ENCODE peak calls at places on chromosomes 3 and 15, in eight cellular contexts. I is GM12891; Z is foreskin melanocyte; W is IMR-90; K is epithelial cell of esophagus; R is activated CD8-positive, alpha-beta T cell treated with anti-CD3 and anti-CD28 coated beads for 36 hours; U is SHP77; M is OCI-LY7. L is an unnamed sample.
A peak's percentile ranks its signal among the peaks of the same experiment; 100 is the strongest.

GRCh38 chr3:100427694-100428093 is 26.4 kb downstream of the LNP1 start:
- DNase-seq in M (no peak), R (no peak), Z (no peak), K (no peak), I (no peak), U (no peak), W (peak; percentile 44), L (no peak)

GRCh38 chr15:88057836-88058235 is 198.7 kb downstream of the NTRK3 start:
- DNase-seq in Z (no peak), W (no peak), R (no peak), M (no peak), U (no peak), I (no peak), K (no peak), L (peak; percentile 30)

GRCh38 chr3:70386043-70386442 is 73.6 kb upstream of the MDFIC2 start:
- DNase-seq in R (no peak), M (no peak), W (no peak), U (no peak), K (no peak), Z (no peak), I (no peak), L (no peak)

GRCh38 chr15:89809093-89809786 is 5.4 kb downstream of the ANPEP start:
- DNase-seq in M (no peak), U (no peak), I (no peak), R (no peak), W (peak; percentile 58), K (no peak), Z (no peak), L (no peak)

GRCh38 chr15:92655178-92655995 is at the start of gene FAM174B:
- DNase-seq in I (peak; percentile 66), U (peak; percentile 36), Z (no peak), R (peak; percentile 44), K (peak; percentile 32), W (no peak), M (no peak), L (no peak)

GRCh38 chr3:167941234-167941995 is 154.3 kb downstream of the GOLIM4 start:
- DNase-seq in I (no peak), Z (peak; percentile 95), W (peak; percentile 88), M (no peak), U (no peak), K (peak; percentile 44), R (no peak), L (peak; percentile 78)

GRCh38 chr15:81268881-81269601 is 54.9 kb downstream of the STARD5 start:
- DNase-seq in U (no peak), I (no peak), W (no peak), K (no peak), Z (no peak), R (peak; percentile 57), M (no peak), L (no peak)

GRCh38 chr3:125150525-125151436 is 61.8 kb downstream of the SLC12A8 start:
- DNase-seq in U (peak; percentile 26), R (peak; percentile 81), Z (peak; percentile 26), M (peak; percentile 68), I (no peak), K (peak; percentile 71), W (peak; percentile 27), L (peak; percentile 62)

GRCh38 chr3:44862221-44862637 is 517 bp downstream of the TMEM42 start:
- DNase-seq in M (peak; percentile 22), I (no peak), U (peak; percentile 8), K (peak; percentile 33), Z (peak; percentile 11), R (peak; percentile 21), W (peak; percentile 19), L (no peak)

GRCh38 chr15:100997442-100997841 is 78.3 kb downstream of the LRRK1 start:
- DNase-seq in R (no peak), W (peak; percentile 47), M (no peak), K (no peak), Z (no peak), U (no peak), I (no peak), L (no peak)

GRCh38 chr15:75043509-75044257 is 20.3 kb downstream of the PPCDC start:
- DNase-seq in I (no peak), K (peak; percentile 70), Z (peak; percentile 100), U (no peak), R (no peak), W (peak; percentile 100), M (peak; percentile 43), L (peak; percentile 97)

GRCh38 chr15:83365370-83365938 is 81.0 kb upstream of the BNC1 start:
- DNase-seq in M (no peak), I (no peak), Z (peak; percentile 11), U (no peak), K (peak; percentile 88), R (peak; percentile 33), W (peak; percentile 20), L (peak; percentile 66)

GRCh38 chr3:99954914-99955644 is 137.4 kb downstream of the CMSS1 start:
- DNase-seq in I (no peak), M (no peak), U (no peak), R (no peak), Z (no peak), W (no peak), K (no peak), L (no peak)

GRCh38 chr3:183242431-183242830 is 10.6 kb upstream of the B3GNT5 start:
- DNase-seq in Z (no peak), I (no peak), R (no peak), K (no peak), M (no peak), U (no peak), W (no peak), L (no peak)

GRCh38 chr3:129014793-129015345 is 13.8 kb downstream of the EFCC1 start:
- DNase-seq in M (no peak), I (no peak), W (no peak), K (no peak), R (no peak), U (no peak), Z (no peak), L (no peak)

GRCh38 chr3:177673105-177673804 is 476.0 kb upstream of the TBL1XR1 start:
- DNase-seq in R (no peak), Z (peak; percentile 14), K (peak; percentile 63), I (no peak), U (no peak), W (peak; percentile 97), M (no peak), L (peak; percentile 48)

GRCh38 chr3:13269711-13270378 is 150.3 kb downstream of the NUP210 start:
- DNase-seq in W (no peak), Z (no peak), M (no peak), U (no peak), I (no peak), K (no peak), R (no peak), L (no peak)

GRCh38 chr15:68574629-68575028 is 4.2 kb upstream of the CORO2B start:
- DNase-seq in R (no peak), I (no peak), Z (no peak), W (no peak), U (no peak), K (no peak), M (no peak), L (no peak)

GRCh38 chr15:55897560-55898336 is 95.7 kb downstream of the NEDD4 start:
- DNase-seq in M (peak; percentile 14), K (peak; percentile 86), R (peak; percentile 6), W (peak; percentile 61), I (no peak), U (peak; percentile 62), Z (peak; percentile 67), L (peak; percentile 81)

GRCh38 chr3:3288288-3288687 is 108.8 kb upstream of the CRBN start:
- DNase-seq in M (no peak), W (no peak), Z (no peak), U (no peak), R (no peak), K (no peak), I (no peak), L (no peak)

GRCh38 chr3:133377396-133377795 is 22.5 kb upstream of the BFSP2 start:
- DNase-seq in K (peak; percentile 64), W (peak; percentile 69), M (peak; percentile 48), I (no peak), U (peak; percentile 9), Z (peak; percentile 52), R (peak; percentile 7), L (peak; percentile 66)

GRCh38 chr3:105997800-105998526 is 129.2 kb upstream of the CBLB start:
- DNase-seq in U (no peak), W (peak; percentile 95), I (no peak), M (no peak), Z (peak; percentile 96), K (peak; percentile 96), R (no peak), L (peak; percentile 93)

GRCh38 chr15:85583404-85584390 is 203.3 kb downstream of the AKAP13 start:
- DNase-seq in U (no peak), I (no peak), W (peak; percentile 68), Z (no peak), R (peak; percentile 67), K (peak; percentile 88), M (peak; percentile 77), L (peak; percentile 86)

GRCh38 chr3:63851287-63851686 is 12.3 kb downstream of the THOC7 start:
- DNase-seq in Z (no peak), M (no peak), R (no peak), W (no peak), I (no peak), K (no peak), U (no peak), L (no peak)

GRCh38 chr3:119227064-119227850 is 13.4 kb downstream of the B4GALT4 start:
- DNase-seq in R (no peak), W (no peak), U (no peak), K (no peak), I (no peak), M (no peak), Z (no peak), L (no peak)

GRCh38 chr3:44106761-44107160 is 134.9 kb upstream of the TOPAZ1 start:
- DNase-seq in K (peak; percentile 9), M (no peak), R (no peak), Z (peak; percentile 77), W (no peak), I (no peak), U (no peak), L (no peak)

GRCh38 chr3:30286811-30287210 is 319.6 kb upstream of the TGFBR2 start:
- DNase-seq in R (no peak), Z (peak; percentile 12), W (no peak), U (no peak), I (no peak), M (no peak), K (peak; percentile 53), L (peak; percentile 69)

GRCh38 chr3:110814170-110815007 is 257.2 kb upstream of the NECTIN3 start:
- DNase-seq in I (no peak), K (peak; percentile 81), U (no peak), M (no peak), W (peak; percentile 98), R (peak; percentile 76), Z (peak; percentile 88), L (peak; percentile 97)

GRCh38 chr3:27633224-27633545 is 88.9 kb downstream of the EOMES start:
- DNase-seq in I (no peak), K (peak; percentile 32), M (no peak), W (peak; percentile 36), R (no peak), U (peak; percentile 51), Z (peak; percentile 40), L (peak; percentile 73)

GRCh38 chr15:56817266-56817665 is 84.0 kb upstream of the ZNF280D start:
- DNase-seq in M (no peak), Z (no peak), U (no peak), W (peak; percentile 65), K (peak; percentile 58), R (no peak), I (no peak), L (peak; percentile 64)

GRCh38 chr3:126322181-126322967 is 34.8 kb downstream of the KLF15 start:
- DNase-seq in I (no peak), M (no peak), U (no peak), W (no peak), R (no peak), Z (no peak), K (no peak), L (no peak)

L was measured in ELR.